ENCODE peak calls at places on chromosome 11, in nine cellular contexts. One of them, this sample, is unnamed.

GRCh38 chr11:134337051-134337450 is 5.3 kb downstream of the GLB1L2 start:
- DNase-seq in Ammon's horn: no peak
- DNase-seq in stimulated activated CD4-positive, alpha-beta T cell treated with anti-CD3 and anti-CD28 coated beads, Interleukin-1b, Interleukin-23, amount 100 ng/mL, for 4 hours: no peak
- DNase-seq in activated T-cell treated with anti-CD3 and anti-CD28 coated beads for 48 hours: no peak
- DNase-seq in T-cell: no peak
- DNase-seq in NCI-H1092 treated with DMSO at 0.1 percent for 48 hours: no peak
- DNase-seq in NB4: no peak
- DNase-seq in stimulated activated CD8-positive, alpha-beta memory T cell treated with anti-CD3 and anti-CD28 coated beads, Interleukin-2, amount 100 ng/mL, for 48 hours: no peak
- DNase-seq in left lobe of liver: no peak
- DNase-seq in this sample: no peak

GRCh38 chr11:9313648-9314290 is 624 bp downstream of the TMEM41B start:
- DNase-seq in T-cell: peak
- DNase-seq in Ammon's horn: peak
- DNase-seq in activated T-cell treated with anti-CD3 and anti-CD28 coated beads for 48 hours: peak
- DNase-seq in left lobe of liver: no peak
- DNase-seq in NCI-H1092 treated with DMSO at 0.1 percent for 48 hours: peak
- DNase-seq in stimulated activated CD8-positive, alpha-beta memory T cell treated with anti-CD3 and anti-CD28 coated beads, Interleukin-2, amount 100 ng/mL, for 48 hours: peak
- DNase-seq in stimulated activated CD4-positive, alpha-beta T cell treated with anti-CD3 and anti-CD28 coated beads, Interleukin-1b, Interleukin-23, amount 100 ng/mL, for 4 hours: peak
- DNase-seq in NB4: peak
- DNase-seq in this sample: peak

GRCh38 chr11:69280451-69280850 is 13.5 kb upstream of the MYEOV start:
- DNase-seq in NB4: no peak
- DNase-seq in stimulated activated CD8-positive, alpha-beta memory T cell treated with anti-CD3 and anti-CD28 coated beads, Interleukin-2, amount 100 ng/mL, for 48 hours: no peak
- DNase-seq in T-cell: no peak
- DNase-seq in Ammon's horn: no peak
- DNase-seq in activated T-cell treated with anti-CD3 and anti-CD28 coated beads for 48 hours: no peak
- DNase-seq in left lobe of liver: no peak
- DNase-seq in NCI-H1092 treated with DMSO at 0.1 percent for 48 hours: no peak
- DNase-seq in stimulated activated CD4-positive, alpha-beta T cell treated with anti-CD3 and anti-CD28 coated beads, Interleukin-1b, Interleukin-23, amount 100 ng/mL, for 4 hours: no peak
- DNase-seq in this sample: no peak

GRCh38 chr11:75814369-75814685 is 683 bp upstream of the UVRAG start:
- DNase-seq in activated T-cell treated with anti-CD3 and anti-CD28 coated beads for 48 hours: no peak
- DNase-seq in stimulated activated CD8-positive, alpha-beta memory T cell treated with anti-CD3 and anti-CD28 coated beads, Interleukin-2, amount 100 ng/mL, for 48 hours: no peak
- DNase-seq in Ammon's horn: no peak
- DNase-seq in NB4: no peak
- DNase-seq in left lobe of liver: no peak
- DNase-seq in NCI-H1092 treated with DMSO at 0.1 percent for 48 hours: no peak
- DNase-seq in T-cell: no peak
- DNase-seq in stimulated activated CD4-positive, alpha-beta T cell treated with anti-CD3 and anti-CD28 coated beads, Interleukin-1b, Interleukin-23, amount 100 ng/mL, for 4 hours: no peak
- DNase-seq in this sample: no peak

GRCh38 chr11:14578551-14578956 is 58.4 kb upstream of the PSMA1 start:
- DNase-seq in activated T-cell treated with anti-CD3 and anti-CD28 coated beads for 48 hours: peak
- DNase-seq in Ammon's horn: peak
- DNase-seq in T-cell: peak
- DNase-seq in stimulated activated CD4-positive, alpha-beta T cell treated with anti-CD3 and anti-CD28 coated beads, Interleukin-1b, Interleukin-23, amount 100 ng/mL, for 4 hours: no peak
- DNase-seq in left lobe of liver: no peak
- DNase-seq in stimulated activated CD8-positive, alpha-beta memory T cell treated with anti-CD3 and anti-CD28 coated beads, Interleukin-2, amount 100 ng/mL, for 48 hours: no peak
- DNase-seq in NB4: peak
- DNase-seq in NCI-H1092 treated with DMSO at 0.1 percent for 48 hours: peak
- DNase-seq in this sample: peak

GRCh38 chr11:107669893-107670601 is 41.8 kb downstream of the SLN start:
- DNase-seq in stimulated activated CD4-positive, alpha-beta T cell treated with anti-CD3 and anti-CD28 coated beads, Interleukin-1b, Interleukin-23, amount 100 ng/mL, for 4 hours: no peak
- DNase-seq in NB4: no peak
- DNase-seq in activated T-cell treated with anti-CD3 and anti-CD28 coated beads for 48 hours: no peak
- DNase-seq in T-cell: no peak
- DNase-seq in NCI-H1092 treated with DMSO at 0.1 percent for 48 hours: no peak
- DNase-seq in left lobe of liver: no peak
- DNase-seq in Ammon's horn: no peak
- DNase-seq in stimulated activated CD8-positive, alpha-beta memory T cell treated with anti-CD3 and anti-CD28 coated beads, Interleukin-2, amount 100 ng/mL, for 48 hours: no peak
- DNase-seq in this sample: no peak

GRCh38 chr11:65685981-65686380 is 23.3 kb upstream of the RELA start:
- DNase-seq in activated T-cell treated with anti-CD3 and anti-CD28 coated beads for 48 hours: no peak
- DNase-seq in NB4: no peak
- DNase-seq in Ammon's horn: no peak
- DNase-seq in stimulated activated CD4-positive, alpha-beta T cell treated with anti-CD3 and anti-CD28 coated beads, Interleukin-1b, Interleukin-23, amount 100 ng/mL, for 4 hours: no peak
- DNase-seq in left lobe of liver: no peak
- DNase-seq in T-cell: no peak
- DNase-seq in stimulated activated CD8-positive, alpha-beta memory T cell treated with anti-CD3 and anti-CD28 coated beads, Interleukin-2, amount 100 ng/mL, for 48 hours: no peak
- DNase-seq in NCI-H1092 treated with DMSO at 0.1 percent for 48 hours: no peak
- DNase-seq in this sample: no peak

GRCh38 chr11:96188625-96189006 is 154.4 kb downstream of the MAML2 start:
- DNase-seq in Ammon's horn: peak
- DNase-seq in stimulated activated CD4-positive, alpha-beta T cell treated with anti-CD3 and anti-CD28 coated beads, Interleukin-1b, Interleukin-23, amount 100 ng/mL, for 4 hours: no peak
- DNase-seq in left lobe of liver: no peak
- DNase-seq in stimulated activated CD8-positive, alpha-beta memory T cell treated with anti-CD3 and anti-CD28 coated beads, Interleukin-2, amount 100 ng/mL, for 48 hours: no peak
- DNase-seq in activated T-cell treated with anti-CD3 and anti-CD28 coated beads for 48 hours: no peak
- DNase-seq in NB4: peak
- DNase-seq in T-cell: no peak
- DNase-seq in NCI-H1092 treated with DMSO at 0.1 percent for 48 hours: no peak
- DNase-seq in this sample: peak

GRCh38 chr11:624705-625635 is at the start of gene CDHR5:
- DNase-seq in T-cell: no peak
- DNase-seq in NB4: no peak
- DNase-seq in Ammon's horn: no peak
- DNase-seq in activated T-cell treated with anti-CD3 and anti-CD28 coated beads for 48 hours: no peak
- DNase-seq in stimulated activated CD8-positive, alpha-beta memory T cell treated with anti-CD3 and anti-CD28 coated beads, Interleukin-2, amount 100 ng/mL, for 48 hours: no peak
- DNase-seq in left lobe of liver: peak
- DNase-seq in stimulated activated CD4-positive, alpha-beta T cell treated with anti-CD3 and anti-CD28 coated beads, Interleukin-1b, Interleukin-23, amount 100 ng/mL, for 4 hours: no peak
- DNase-seq in NCI-H1092 treated with DMSO at 0.1 percent for 48 hours: no peak
- DNase-seq in this sample: no peak

GRCh38 chr11:65547446-65548125 is 10.6 kb downstream of the LTBP3 start:
- DNase-seq in NB4: no peak
- DNase-seq in stimulated activated CD4-positive, alpha-beta T cell treated with anti-CD3 and anti-CD28 coated beads, Interleukin-1b, Interleukin-23, amount 100 ng/mL, for 4 hours: no peak
- DNase-seq in Ammon's horn: no peak
- DNase-seq in NCI-H1092 treated with DMSO at 0.1 percent for 48 hours: no peak
- DNase-seq in stimulated activated CD8-positive, alpha-beta memory T cell treated with anti-CD3 and anti-CD28 coated beads, Interleukin-2, amount 100 ng/mL, for 48 hours: no peak
- DNase-seq in T-cell: peak
- DNase-seq in left lobe of liver: no peak
- DNase-seq in activated T-cell treated with anti-CD3 and anti-CD28 coated beads for 48 hours: no peak
- DNase-seq in this sample: no peak

GRCh38 chr11:17753153-17753552 is 18.6 kb downstream of the KCNC1 start:
- DNase-seq in NB4: no peak
- DNase-seq in T-cell: no peak
- DNase-seq in stimulated activated CD4-positive, alpha-beta T cell treated with anti-CD3 and anti-CD28 coated beads, Interleukin-1b, Interleukin-23, amount 100 ng/mL, for 4 hours: no peak
- DNase-seq in activated T-cell treated with anti-CD3 and anti-CD28 coated beads for 48 hours: no peak
- DNase-seq in stimulated activated CD8-positive, alpha-beta memory T cell treated with anti-CD3 and anti-CD28 coated beads, Interleukin-2, amount 100 ng/mL, for 48 hours: no peak
- DNase-seq in NCI-H1092 treated with DMSO at 0.1 percent for 48 hours: no peak
- DNase-seq in Ammon's horn: no peak
- DNase-seq in left lobe of liver: no peak
- DNase-seq in this sample: no peak

GRCh38 chr11:11980841-11981308 is 27.6 kb downstream of the DKK3 start:
- DNase-seq in stimulated activated CD8-positive, alpha-beta memory T cell treated with anti-CD3 and anti-CD28 coated beads, Interleukin-2, amount 100 ng/mL, for 48 hours: no peak
- DNase-seq in Ammon's horn: no peak
- DNase-seq in NB4: no peak
- DNase-seq in stimulated activated CD4-positive, alpha-beta T cell treated with anti-CD3 and anti-CD28 coated beads, Interleukin-1b, Interleukin-23, amount 100 ng/mL, for 4 hours: no peak
- DNase-seq in T-cell: no peak
- DNase-seq in left lobe of liver: no peak
- DNase-seq in activated T-cell treated with anti-CD3 and anti-CD28 coated beads for 48 hours: no peak
- DNase-seq in NCI-H1092 treated with DMSO at 0.1 percent for 48 hours: no peak
- DNase-seq in this sample: no peak

GRCh38 chr11:128174465-128175101 is 412.8 kb downstream of the ETS1 start:
- DNase-seq in stimulated activated CD4-positive, alpha-beta T cell treated with anti-CD3 and anti-CD28 coated beads, Interleukin-1b, Interleukin-23, amount 100 ng/mL, for 4 hours: no peak
- DNase-seq in stimulated activated CD8-positive, alpha-beta memory T cell treated with anti-CD3 and anti-CD28 coated beads, Interleukin-2, amount 100 ng/mL, for 48 hours: no peak
- DNase-seq in NB4: no peak
- DNase-seq in Ammon's horn: no peak
- DNase-seq in T-cell: no peak
- DNase-seq in NCI-H1092 treated with DMSO at 0.1 percent for 48 hours: no peak
- DNase-seq in activated T-cell treated with anti-CD3 and anti-CD28 coated beads for 48 hours: no peak
- DNase-seq in left lobe of liver: no peak
- DNase-seq in this sample: no peak

GRCh38 chr11:15379483-15379882 is 264.8 kb downstream of the INSC start:
- DNase-seq in T-cell: no peak
- DNase-seq in activated T-cell treated with anti-CD3 and anti-CD28 coated beads for 48 hours: no peak
- DNase-seq in Ammon's horn: no peak
- DNase-seq in stimulated activated CD8-positive, alpha-beta memory T cell treated with anti-CD3 and anti-CD28 coated beads, Interleukin-2, amount 100 ng/mL, for 48 hours: no peak
- DNase-seq in stimulated activated CD4-positive, alpha-beta T cell treated with anti-CD3 and anti-CD28 coated beads, Interleukin-1b, Interleukin-23, amount 100 ng/mL, for 4 hours: no peak
- DNase-seq in NB4: no peak
- DNase-seq in left lobe of liver: no peak
- DNase-seq in NCI-H1092 treated with DMSO at 0.1 percent for 48 hours: no peak
- DNase-seq in this sample: no peak

GRCh38 chr11:73321342-73322110 is 13.4 kb downstream of the ARHGEF17 start:
- DNase-seq in activated T-cell treated with anti-CD3 and anti-CD28 coated beads for 48 hours: no peak
- DNase-seq in stimulated activated CD8-positive, alpha-beta memory T cell treated with anti-CD3 and anti-CD28 coated beads, Interleukin-2, amount 100 ng/mL, for 48 hours: no peak
- DNase-seq in T-cell: no peak
- DNase-seq in Ammon's horn: no peak
- DNase-seq in NB4: peak
- DNase-seq in stimulated activated CD4-positive, alpha-beta T cell treated with anti-CD3 and anti-CD28 coated beads, Interleukin-1b, Interleukin-23, amount 100 ng/mL, for 4 hours: no peak
- DNase-seq in NCI-H1092 treated with DMSO at 0.1 percent for 48 hours: peak
- DNase-seq in left lobe of liver: no peak
- DNase-seq in this sample: no peak

GRCh38 chr11:2142762-2143202 is 3.6 kb upstream of the IGF2 start:
- DNase-seq in NB4: no peak
- DNase-seq in stimulated activated CD4-positive, alpha-beta T cell treated with anti-CD3 and anti-CD28 coated beads, Interleukin-1b, Interleukin-23, amount 100 ng/mL, for 4 hours: no peak
- DNase-seq in activated T-cell treated with anti-CD3 and anti-CD28 coated beads for 48 hours: peak
- DNase-seq in Ammon's horn: no peak
- DNase-seq in stimulated activated CD8-positive, alpha-beta memory T cell treated with anti-CD3 and anti-CD28 coated beads, Interleukin-2, amount 100 ng/mL, for 48 hours: peak
- DNase-seq in T-cell: no peak
- DNase-seq in left lobe of liver: no peak
- DNase-seq in NCI-H1092 treated with DMSO at 0.1 percent for 48 hours: no peak
- DNase-seq in this sample: peak

GRCh38 chr11:128399186-128399585 is 188.2 kb downstream of the ETS1 start:
- DNase-seq in activated T-cell treated with anti-CD3 and anti-CD28 coated beads for 48 hours: no peak
- DNase-seq in stimulated activated CD8-positive, alpha-beta memory T cell treated with anti-CD3 and anti-CD28 coated beads, Interleukin-2, amount 100 ng/mL, for 48 hours: no peak
- DNase-seq in NB4: peak
- DNase-seq in stimulated activated CD4-positive, alpha-beta T cell treated with anti-CD3 and anti-CD28 coated beads, Interleukin-1b, Interleukin-23, amount 100 ng/mL, for 4 hours: no peak
- DNase-seq in T-cell: no peak
- DNase-seq in left lobe of liver: no peak
- DNase-seq in Ammon's horn: no peak
- DNase-seq in NCI-H1092 treated with DMSO at 0.1 percent for 48 hours: no peak
- DNase-seq in this sample: no peak

GRCh38 chr11:1323779-1324178 is 14.3 kb upstream of the TOLLIP start:
- DNase-seq in left lobe of liver: peak
- DNase-seq in stimulated activated CD4-positive, alpha-beta T cell treated with anti-CD3 and anti-CD28 coated beads, Interleukin-1b, Interleukin-23, amount 100 ng/mL, for 4 hours: no peak
- DNase-seq in Ammon's horn: no peak
- DNase-seq in activated T-cell treated with anti-CD3 and anti-CD28 coated beads for 48 hours: no peak
- DNase-seq in T-cell: no peak
- DNase-seq in stimulated activated CD8-positive, alpha-beta memory T cell treated with anti-CD3 and anti-CD28 coated beads, Interleukin-2, amount 100 ng/mL, for 48 hours: no peak
- DNase-seq in NB4: peak
- DNase-seq in NCI-H1092 treated with DMSO at 0.1 percent for 48 hours: no peak
- DNase-seq in this sample: no peak

GRCh38 chr11:34274712-34275398 is 83.0 kb downstream of the ABTB2 start:
- DNase-seq in stimulated activated CD4-positive, alpha-beta T cell treated with anti-CD3 and anti-CD28 coated beads, Interleukin-1b, Interleukin-23, amount 100 ng/mL, for 4 hours: no peak
- DNase-seq in stimulated activated CD8-positive, alpha-beta memory T cell treated with anti-CD3 and anti-CD28 coated beads, Interleukin-2, amount 100 ng/mL, for 48 hours: no peak
- DNase-seq in T-cell: no peak
- DNase-seq in Ammon's horn: peak
- DNase-seq in NB4: no peak
- DNase-seq in left lobe of liver: peak
- DNase-seq in activated T-cell treated with anti-CD3 and anti-CD28 coated beads for 48 hours: no peak
- DNase-seq in NCI-H1092 treated with DMSO at 0.1 percent for 48 hours: no peak
- DNase-seq in this sample: no peak

GRCh38 chr11:10307411-10308207 is 2.7 kb downstream of the ADM start:
- DNase-seq in NB4: peak
- DNase-seq in NCI-H1092 treated with DMSO at 0.1 percent for 48 hours: peak
- DNase-seq in T-cell: peak
- DNase-seq in Ammon's horn: peak
- DNase-seq in stimulated activated CD8-positive, alpha-beta memory T cell treated with anti-CD3 and anti-CD28 coated beads, Interleukin-2, amount 100 ng/mL, for 48 hours: peak
- DNase-seq in stimulated activated CD4-positive, alpha-beta T cell treated with anti-CD3 and anti-CD28 coated beads, Interleukin-1b, Interleukin-23, amount 100 ng/mL, for 4 hours: peak
- DNase-seq in left lobe of liver: peak
- DNase-seq in activated T-cell treated with anti-CD3 and anti-CD28 coated beads for 48 hours: peak
- DNase-seq in this sample: peak

GRCh38 chr11:62512961-62513360 is 33.6 kb downstream of the AHNAK start:
- DNase-seq in activated T-cell treated with anti-CD3 and anti-CD28 coated beads for 48 hours: no peak
- DNase-seq in stimulated activated CD8-positive, alpha-beta memory T cell treated with anti-CD3 and anti-CD28 coated beads, Interleukin-2, amount 100 ng/mL, for 48 hours: no peak
- DNase-seq in left lobe of liver: no peak
- DNase-seq in Ammon's horn: no peak
- DNase-seq in NCI-H1092 treated with DMSO at 0.1 percent for 48 hours: no peak
- DNase-seq in NB4: no peak
- DNase-seq in stimulated activated CD4-positive, alpha-beta T cell treated with anti-CD3 and anti-CD28 coated beads, Interleukin-1b, Interleukin-23, amount 100 ng/mL, for 4 hours: no peak
- DNase-seq in T-cell: no peak
- DNase-seq in this sample: no peak

GRCh38 chr11:59643390-59643789 is 25.4 kb downstream of the PATL1 start:
- DNase-seq in NB4: no peak
- DNase-seq in left lobe of liver: no peak
- DNase-seq in Ammon's horn: no peak
- DNase-seq in T-cell: no peak
- DNase-seq in stimulated activated CD4-positive, alpha-beta T cell treated with anti-CD3 and anti-CD28 coated beads, Interleukin-1b, Interleukin-23, amount 100 ng/mL, for 4 hours: no peak
- DNase-seq in activated T-cell treated with anti-CD3 and anti-CD28 coated beads for 48 hours: no peak
- DNase-seq in NCI-H1092 treated with DMSO at 0.1 percent for 48 hours: no peak
- DNase-seq in stimulated activated CD8-positive, alpha-beta memory T cell treated with anti-CD3 and anti-CD28 coated beads, Interleukin-2, amount 100 ng/mL, for 48 hours: no peak
- DNase-seq in this sample: no peak

GRCh38 chr11:126246636-126247035 is 22.1 kb downstream of the SRPRA start:
- DNase-seq in NB4: no peak
- DNase-seq in NCI-H1092 treated with DMSO at 0.1 percent for 48 hours: no peak
- DNase-seq in T-cell: no peak
- DNase-seq in stimulated activated CD8-positive, alpha-beta memory T cell treated with anti-CD3 and anti-CD28 coated beads, Interleukin-2, amount 100 ng/mL, for 48 hours: no peak
- DNase-seq in Ammon's horn: no peak
- DNase-seq in activated T-cell treated with anti-CD3 and anti-CD28 coated beads for 48 hours: no peak
- DNase-seq in left lobe of liver: no peak
- DNase-seq in stimulated activated CD4-positive, alpha-beta T cell treated with anti-CD3 and anti-CD28 coated beads, Interleukin-1b, Interleukin-23, amount 100 ng/mL, for 4 hours: no peak
- DNase-seq in this sample: no peak

GRCh38 chr11:28268925-28269324 is 160.7 kb downstream of the METTL15 start:
- DNase-seq in left lobe of liver: no peak
- DNase-seq in NB4: no peak
- DNase-seq in T-cell: no peak
- DNase-seq in NCI-H1092 treated with DMSO at 0.1 percent for 48 hours: no peak
- DNase-seq in Ammon's horn: no peak
- DNase-seq in stimulated activated CD4-positive, alpha-beta T cell treated with anti-CD3 and anti-CD28 coated beads, Interleukin-1b, Interleukin-23, amount 100 ng/mL, for 4 hours: no peak
- DNase-seq in stimulated activated CD8-positive, alpha-beta memory T cell treated with anti-CD3 and anti-CD28 coated beads, Interleukin-2, amount 100 ng/mL, for 48 hours: no peak
- DNase-seq in activated T-cell treated with anti-CD3 and anti-CD28 coated beads for 48 hours: no peak
- DNase-seq in this sample: no peak

GRCh38 chr11:128830290-128830813 is 36.7 kb downstream of the KCNJ1 start:
- DNase-seq in stimulated activated CD8-positive, alpha-beta memory T cell treated with anti-CD3 and anti-CD28 coated beads, Interleukin-2, amount 100 ng/mL, for 48 hours: no peak
- DNase-seq in NCI-H1092 treated with DMSO at 0.1 percent for 48 hours: no peak
- DNase-seq in left lobe of liver: no peak
- DNase-seq in stimulated activated CD4-positive, alpha-beta T cell treated with anti-CD3 and anti-CD28 coated beads, Interleukin-1b, Interleukin-23, amount 100 ng/mL, for 4 hours: no peak
- DNase-seq in activated T-cell treated with anti-CD3 and anti-CD28 coated beads for 48 hours: no peak
- DNase-seq in Ammon's horn: no peak
- DNase-seq in NB4: no peak
- DNase-seq in T-cell: no peak
- DNase-seq in this sample: no peak